ENCODE peak calls at places on chromosomes 6 and 20, in seven cellular contexts. One of them, this sample, is unnamed.

GRCh38 chr20:59771506-59772372 is 161.7 kb downstream of the SYCP2 start:
- DNase-seq in Panc1: no peak
- DNase-seq in fibroblast of lung: no peak
- DNase-seq in ovary: no peak
- DNase-seq in cardiac muscle cell: no peak
- DNase-seq in right cardiac atrium: no peak
- DNase-seq in tibial artery: peak
- DNase-seq in this sample: no peak

GRCh38 chr20:36802326-36803223 is 29.0 kb upstream of the DSN1 start:
- DNase-seq in Panc1: no peak
- DNase-seq in fibroblast of lung: peak
- DNase-seq in ovary: no peak
- DNase-seq in cardiac muscle cell: no peak
- DNase-seq in right cardiac atrium: peak
- DNase-seq in tibial artery: no peak
- DNase-seq in this sample: no peak

GRCh38 chr20:48722002-48722731 is 105.6 kb downstream of the PREX1 start:
- DNase-seq in Panc1: no peak
- DNase-seq in fibroblast of lung: peak
- DNase-seq in ovary: no peak
- DNase-seq in cardiac muscle cell: no peak
- DNase-seq in right cardiac atrium: no peak
- DNase-seq in tibial artery: peak
- DNase-seq in this sample: no peak

GRCh38 chr6:15398657-15399287 is 152.9 kb downstream of the JARID2 start:
- DNase-seq in Panc1: no peak
- DNase-seq in fibroblast of lung: no peak
- DNase-seq in ovary: no peak
- DNase-seq in cardiac muscle cell: peak
- DNase-seq in right cardiac atrium: no peak
- DNase-seq in tibial artery: no peak
- DNase-seq in this sample: no peak

GRCh38 chr20:36644713-36645109 is 1.3 kb downstream of the SLA2 start:
- DNase-seq in Panc1: no peak
- DNase-seq in fibroblast of lung: no peak
- DNase-seq in ovary: no peak
- DNase-seq in cardiac muscle cell: no peak
- DNase-seq in right cardiac atrium: no peak
- DNase-seq in tibial artery: no peak
- DNase-seq in this sample: no peak

GRCh38 chr20:40019510-40019909 is 669.5 kb downstream of the MAFB start:
- DNase-seq in Panc1: no peak
- DNase-seq in fibroblast of lung: no peak
- DNase-seq in ovary: no peak
- DNase-seq in cardiac muscle cell: no peak
- DNase-seq in right cardiac atrium: no peak
- DNase-seq in tibial artery: no peak
- DNase-seq in this sample: no peak

GRCh38 chr6:20266851-20267608 is 54.8 kb upstream of the MBOAT1 start:
- DNase-seq in Panc1: no peak
- DNase-seq in fibroblast of lung: no peak
- DNase-seq in ovary: no peak
- DNase-seq in cardiac muscle cell: no peak
- DNase-seq in right cardiac atrium: no peak
- DNase-seq in tibial artery: no peak
- DNase-seq in this sample: peak

GRCh38 chr6:78605909-78606446 is 261.4 kb upstream of the IRAK1BP1 start:
- DNase-seq in Panc1: no peak
- DNase-seq in fibroblast of lung: peak
- DNase-seq in ovary: no peak
- DNase-seq in cardiac muscle cell: no peak
- DNase-seq in right cardiac atrium: no peak
- DNase-seq in tibial artery: no peak
- DNase-seq in this sample: peak

GRCh38 chr6:151359486-151359885 is 31.9 kb downstream of the ZBTB2 start:
- DNase-seq in Panc1: no peak
- DNase-seq in fibroblast of lung: no peak
- DNase-seq in ovary: no peak
- DNase-seq in cardiac muscle cell: no peak
- DNase-seq in right cardiac atrium: no peak
- DNase-seq in tibial artery: no peak
- DNase-seq in this sample: no peak

GRCh38 chr6:113980937-113981554 is 10.1 kb upstream of the HDAC2 start:
- DNase-seq in Panc1: no peak
- DNase-seq in fibroblast of lung: peak
- DNase-seq in ovary: no peak
- DNase-seq in cardiac muscle cell: peak
- DNase-seq in right cardiac atrium: no peak
- DNase-seq in tibial artery: no peak
- DNase-seq in this sample: peak

GRCh38 chr20:24045621-24046020 is 57.0 kb upstream of the GGTLC1 start:
- DNase-seq in Panc1: no peak
- DNase-seq in fibroblast of lung: no peak
- DNase-seq in ovary: no peak
- DNase-seq in cardiac muscle cell: no peak
- DNase-seq in right cardiac atrium: no peak
- DNase-seq in tibial artery: no peak
- DNase-seq in this sample: no peak

GRCh38 chr20:13061381-13061780 is 52.6 kb downstream of the SPTLC3 start:
- DNase-seq in Panc1: no peak
- DNase-seq in fibroblast of lung: no peak
- DNase-seq in ovary: no peak
- DNase-seq in cardiac muscle cell: no peak
- DNase-seq in right cardiac atrium: no peak
- DNase-seq in tibial artery: no peak
- DNase-seq in this sample: peak

GRCh38 chr6:105136433-105137350 is 43.1 kb downstream of the POPDC3 start:
- DNase-seq in Panc1: no peak
- DNase-seq in fibroblast of lung: peak
- DNase-seq in ovary: peak
- DNase-seq in cardiac muscle cell: peak
- DNase-seq in right cardiac atrium: peak
- DNase-seq in tibial artery: peak
- DNase-seq in this sample: peak

GRCh38 chr6:105137388-105137787 is 42.4 kb downstream of the POPDC3 start:
- DNase-seq in Panc1: no peak
- DNase-seq in fibroblast of lung: peak
- DNase-seq in ovary: peak
- DNase-seq in cardiac muscle cell: peak
- DNase-seq in right cardiac atrium: peak
- DNase-seq in tibial artery: no peak
- DNase-seq in this sample: no peak

GRCh38 chr6:105135056-105135455 is 44.8 kb downstream of the POPDC3 start:
- DNase-seq in Panc1: peak
- DNase-seq in fibroblast of lung: peak
- DNase-seq in ovary: no peak
- DNase-seq in cardiac muscle cell: peak
- DNase-seq in right cardiac atrium: no peak
- DNase-seq in tibial artery: no peak
- DNase-seq in this sample: no peak

GRCh38 chr6:105138141-105138540 is 41.7 kb downstream of the POPDC3 start:
- DNase-seq in Panc1: no peak
- DNase-seq in fibroblast of lung: no peak
- DNase-seq in ovary: no peak
- DNase-seq in cardiac muscle cell: no peak
- DNase-seq in right cardiac atrium: no peak
- DNase-seq in tibial artery: no peak
- DNase-seq in this sample: no peak

DNA sequence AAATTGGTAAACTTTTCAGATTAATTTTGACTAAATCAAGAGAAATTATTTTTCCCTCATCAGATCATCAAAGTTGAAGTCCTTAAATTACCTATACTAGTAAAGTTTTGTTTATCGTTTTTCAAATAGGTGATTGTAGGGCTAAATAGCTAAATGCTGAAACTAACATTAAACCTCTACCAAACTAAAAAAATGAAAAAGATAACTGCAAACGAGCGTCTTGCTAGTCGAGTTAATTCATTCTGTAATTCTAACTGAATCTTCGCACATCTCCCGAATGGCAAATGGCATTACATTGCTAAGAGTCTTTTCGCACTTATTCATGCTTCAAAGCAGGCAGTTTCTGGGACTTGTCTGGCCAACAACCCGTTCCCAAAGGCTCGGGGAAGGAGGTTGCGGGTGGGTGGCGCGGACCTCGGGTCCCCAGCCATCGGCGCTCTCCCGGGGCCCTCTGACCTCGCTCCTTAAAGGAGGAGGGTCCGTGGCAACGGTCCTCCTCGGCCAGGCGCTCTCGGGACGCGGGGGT is 43.8 kb downstream of the POPDC3 start:
- DNase-seq in Panc1: no peak
- DNase-seq in fibroblast of lung: peak
- DNase-seq in ovary: no peak
- DNase-seq in cardiac muscle cell: no peak
- DNase-seq in right cardiac atrium: no peak
- DNase-seq in tibial artery: no peak
- DNase-seq in this sample: no peak
- H3K27ac ChIP-seq in Panc1: peak
- H3K27ac ChIP-seq in fibroblast of lung: peak
- H3K27ac ChIP-seq in ovary: peak
- H3K27ac ChIP-seq in cardiac muscle cell: peak
- H3K27ac ChIP-seq in right cardiac atrium: no peak
- H3K27ac ChIP-seq in tibial artery: peak
- H3K27ac ChIP-seq in this sample: peak

GRCh38 chr6:3740551-3741476 is 10.7 kb downstream of the PXDC1 start:
- DNase-seq in Panc1: no peak
- DNase-seq in fibroblast of lung: no peak
- DNase-seq in ovary: peak
- DNase-seq in cardiac muscle cell: no peak
- DNase-seq in right cardiac atrium: peak
- DNase-seq in tibial artery: peak
- DNase-seq in this sample: no peak
- H3K27ac ChIP-seq in Panc1: no peak
- H3K27ac ChIP-seq in fibroblast of lung: no peak
- H3K27ac ChIP-seq in ovary: no peak
- H3K27ac ChIP-seq in cardiac muscle cell: no peak
- H3K27ac ChIP-seq in right cardiac atrium: no peak
- H3K27ac ChIP-seq in tibial artery: peak
- H3K27ac ChIP-seq in this sample: peak

DNA sequence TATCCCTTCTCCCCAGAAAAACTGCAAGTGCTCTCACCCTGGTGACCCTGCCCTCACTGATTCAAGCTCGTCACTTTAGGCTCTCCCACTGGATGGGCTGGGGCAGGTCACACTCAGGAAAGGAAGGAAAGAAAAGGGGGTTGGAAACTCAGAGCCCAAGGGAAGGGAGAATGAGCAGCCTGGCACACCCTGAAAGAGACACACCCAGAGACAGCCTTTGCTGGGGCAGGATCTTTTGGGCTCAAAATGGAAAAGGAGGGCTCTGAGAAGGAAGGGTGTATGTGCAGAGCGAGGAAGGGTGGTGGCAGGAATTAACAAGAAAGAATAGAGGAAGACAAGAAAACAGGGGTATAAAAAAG is 2.5 kb downstream of the PPP1R18 start:
- DNase-seq in Panc1: no peak
- DNase-seq in fibroblast of lung: no peak
- DNase-seq in ovary: no peak
- DNase-seq in cardiac muscle cell: no peak
- DNase-seq in right cardiac atrium: no peak
- DNase-seq in tibial artery: no peak
- DNase-seq in this sample: no peak
- H3K27ac ChIP-seq in Panc1: peak
- H3K27ac ChIP-seq in fibroblast of lung: peak
- H3K27ac ChIP-seq in ovary: peak
- H3K27ac ChIP-seq in cardiac muscle cell: peak
- H3K27ac ChIP-seq in right cardiac atrium: peak
- H3K27ac ChIP-seq in tibial artery: peak
- H3K27ac ChIP-seq in this sample: peak

GRCh38 chr6:53015486-53015885 is 20.4 kb upstream of the GSTA4 start:
- DNase-seq in Panc1: no peak
- DNase-seq in fibroblast of lung: no peak
- DNase-seq in ovary: no peak
- DNase-seq in cardiac muscle cell: no peak
- DNase-seq in right cardiac atrium: no peak
- DNase-seq in tibial artery: no peak
- DNase-seq in this sample: no peak

GRCh38 chr6:53011993-53012392 is 16.9 kb upstream of the GSTA4 start:
- DNase-seq in Panc1: no peak
- DNase-seq in fibroblast of lung: peak
- DNase-seq in ovary: no peak
- DNase-seq in cardiac muscle cell: no peak
- DNase-seq in right cardiac atrium: no peak
- DNase-seq in tibial artery: no peak
- DNase-seq in this sample: no peak

GRCh38 chr6:53014744-53015143 is 19.7 kb upstream of the GSTA4 start:
- DNase-seq in Panc1: no peak
- DNase-seq in fibroblast of lung: peak
- DNase-seq in ovary: no peak
- DNase-seq in cardiac muscle cell: no peak
- DNase-seq in right cardiac atrium: no peak
- DNase-seq in tibial artery: no peak
- DNase-seq in this sample: no peak

GRCh38 chr6:53018443-53018842 is 23.4 kb upstream of the GSTA4 start:
- DNase-seq in Panc1: no peak
- DNase-seq in fibroblast of lung: no peak
- DNase-seq in ovary: no peak
- DNase-seq in cardiac muscle cell: no peak
- DNase-seq in right cardiac atrium: no peak
- DNase-seq in tibial artery: no peak
- DNase-seq in this sample: no peak

DNA sequence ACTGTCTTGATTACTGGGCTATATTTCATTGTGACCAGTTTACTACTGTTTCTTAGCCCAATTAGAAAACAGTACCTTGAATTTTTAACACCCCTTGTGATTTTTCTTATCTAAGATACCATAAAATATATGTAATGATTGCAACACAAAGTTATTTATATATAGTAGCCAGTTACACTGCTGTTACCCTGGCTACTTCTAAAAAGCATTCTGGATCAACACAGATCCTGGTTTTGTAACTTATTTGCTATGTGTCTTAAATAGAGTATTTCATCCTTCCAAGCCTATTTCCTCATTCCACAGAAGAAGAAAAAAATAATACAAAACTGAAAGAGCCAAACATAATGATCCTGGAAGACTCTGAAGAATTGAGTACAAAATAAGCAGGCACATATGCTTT is 18.9 kb upstream of the GSTA4 start:
- DNase-seq in Panc1: no peak
- DNase-seq in fibroblast of lung: peak
- DNase-seq in ovary: no peak
- DNase-seq in cardiac muscle cell: no peak
- DNase-seq in right cardiac atrium: no peak
- DNase-seq in tibial artery: no peak
- DNase-seq in this sample: no peak
- H3K27ac ChIP-seq in Panc1: no peak
- H3K27ac ChIP-seq in fibroblast of lung: no peak
- H3K27ac ChIP-seq in ovary: no peak
- H3K27ac ChIP-seq in cardiac muscle cell: no peak
- H3K27ac ChIP-seq in right cardiac atrium: no peak
- H3K27ac ChIP-seq in tibial artery: peak
- H3K27ac ChIP-seq in this sample: no peak

GRCh38 chr20:9615766-9616454 is 101.5 kb downstream of the LAMP5 start:
- DNase-seq in Panc1: no peak
- DNase-seq in fibroblast of lung: no peak
- DNase-seq in ovary: no peak
- DNase-seq in cardiac muscle cell: no peak
- DNase-seq in right cardiac atrium: no peak
- DNase-seq in tibial artery: no peak
- DNase-seq in this sample: no peak
- H3K27ac ChIP-seq in Panc1: no peak
- H3K27ac ChIP-seq in fibroblast of lung: no peak
- H3K27ac ChIP-seq in ovary: no peak
- H3K27ac ChIP-seq in cardiac muscle cell: no peak
- H3K27ac ChIP-seq in right cardiac atrium: no peak
- H3K27ac ChIP-seq in tibial artery: no peak
- H3K27ac ChIP-seq in this sample: no peak